ENCODE peak calls at places on chromosome 16, in nine cellular contexts. O is stimulated activated CD4-positive, alpha-beta T cell treated with anti-CD3 and anti-CD28 coated beads, Interleukin-4, amount 100 ng/mL, for 4 hours; A is AG04450; K is fibroblast of the conjunctiva; S is lung; B is HFFc6; T is T-helper 9 cell; F is DMS 273 treated with DMSO at 0.1 percent for 48 hours; E is AG08396. G is an unnamed sample.

GRCh38 chr16:68722119-68723024 is 14.7 kb upstream of the CDH1 start:
- DNase-seq in O (no peak), A (no peak), K (no peak), S (no peak), B (no peak), T (no peak), F (no peak), E (no peak), G (no peak)

GRCh38 chr16:12082207-12082606 is 105.7 kb downstream of the SNX29 start:
- DNase-seq in O (no peak), A (no peak), K (no peak), S (no peak), B (no peak), T (no peak), F (no peak), E (no peak), G (no peak)

GRCh38 chr16:86117756-86118155 is 218.8 kb downstream of the IRF8 start:
- DNase-seq in O (no peak), A (no peak), K (no peak), S (no peak), B (no peak), T (no peak), F (no peak), E (no peak), G (no peak)

GRCh38 chr16:49932943-49933342 is 77.0 kb upstream of the ZNF423 start:
- DNase-seq in O (no peak), A (no peak), K (no peak), S (no peak), B (peak), T (no peak), F (peak), E (no peak), G (no peak)

GRCh38 chr16:81694494-81695285 is 84.4 kb upstream of the PLCG2 start:
- DNase-seq in O (no peak), A (no peak), K (no peak), S (no peak), B (no peak), T (no peak), F (no peak), E (no peak), G (no peak)

GRCh38 chr16:28163699-28164584 is 47.8 kb downstream of the XPO6 start:
- DNase-seq in O (no peak), A (no peak), K (peak), S (no peak), B (no peak), T (no peak), F (no peak), E (no peak), G (no peak)

GRCh38 chr16:84281077-84281476 is 13.6 kb upstream of the WFDC1 start:
- DNase-seq in O (no peak), A (no peak), K (no peak), S (no peak), B (peak), T (no peak), F (no peak), E (no peak), G (peak)

GRCh38 chr16:58021661-58022551 is 3.6 kb upstream of the MMP15 start:
- DNase-seq in O (no peak), A (no peak), K (no peak), S (no peak), B (peak), T (no peak), F (no peak), E (peak), G (no peak)

GRCh38 chr16:59540621-59541020 is 806.5 kb upstream of the GOT2 start:
- DNase-seq in O (no peak), A (no peak), K (no peak), S (no peak), B (peak), T (no peak), F (no peak), E (no peak), G (no peak)

GRCh38 chr16:58859958-58860669 is 126.0 kb upstream of the GOT2 start:
- DNase-seq in O (no peak), A (no peak), K (no peak), S (no peak), B (no peak), T (no peak), F (no peak), E (no peak), G (peak)

GRCh38 chr16:23134274-23134673 is 15.0 kb downstream of the USP31 start:
- DNase-seq in O (no peak), A (no peak), K (no peak), S (no peak), B (no peak), T (no peak), F (peak), E (no peak), G (no peak)

GRCh38 chr16:68778551-68779231 is 41.6 kb downstream of the CDH1 start:
- DNase-seq in O (no peak), A (no peak), K (no peak), S (peak), B (no peak), T (no peak), F (no peak), E (no peak), G (no peak)